ENCODE peak calls at places on chromosomes 2 and 18, in five cellular contexts. F is right lobe of liver, R is stomach, N is HepG2, P is gastrocnemius medialis. L is an unnamed sample. For H3K4me1, the result is how much of the 10 kb centered on the place peaks cover.

GRCh38 chr2:242031481-242032019 is 162.0 kb downstream of the RTP5 start:
- DNase-seq in F (no peak), R (no peak), N (no peak), P (no peak), L (no peak)

GRCh38 chr2:176643711-176644110 is 374.5 kb downstream of the MTX2 start:
- DNase-seq in F (no peak), R (no peak), N (peak), P (no peak), L (peak)

GRCh38 chr2:65039640-65040039 is 16.6 kb upstream of the CEP68 start:
- DNase-seq in F (no peak), R (no peak), N (no peak), P (no peak), L (no peak)

GRCh38 chr18:23250893-23251656 is 115.8 kb downstream of the CABLES1 start:
- DNase-seq in F (no peak), R (no peak), N (no peak), P (no peak), L (peak)

GRCh38 chr18:58544616-58545337 is 84.1 kb downstream of the ALPK2 start:
- DNase-seq in F (no peak), R (no peak), N (no peak), P (no peak), L (no peak)

GRCh38 chr2:109422758-109423500 is 190.8 kb downstream of the SEPTIN10 start:
- DNase-seq in F (no peak), R (no peak), N (no peak), P (peak), L (peak)

GRCh38 chr2:203870942-203871341 is 3.4 kb downstream of the CTLA4 start:
- DNase-seq in F (no peak), R (no peak), N (no peak), P (no peak), L (no peak)

GRCh38 chr2:23545391-23545790 is 160.4 kb downstream of the KLHL29 start:
- DNase-seq in F (no peak), R (no peak), N (no peak), P (no peak), L (no peak)

GRCh38 chr2:75494137-75494769 is 66.5 kb downstream of the EVA1A start:
- DNase-seq in F (no peak), R (no peak), N (no peak), P (no peak), L (no peak)

DNA sequence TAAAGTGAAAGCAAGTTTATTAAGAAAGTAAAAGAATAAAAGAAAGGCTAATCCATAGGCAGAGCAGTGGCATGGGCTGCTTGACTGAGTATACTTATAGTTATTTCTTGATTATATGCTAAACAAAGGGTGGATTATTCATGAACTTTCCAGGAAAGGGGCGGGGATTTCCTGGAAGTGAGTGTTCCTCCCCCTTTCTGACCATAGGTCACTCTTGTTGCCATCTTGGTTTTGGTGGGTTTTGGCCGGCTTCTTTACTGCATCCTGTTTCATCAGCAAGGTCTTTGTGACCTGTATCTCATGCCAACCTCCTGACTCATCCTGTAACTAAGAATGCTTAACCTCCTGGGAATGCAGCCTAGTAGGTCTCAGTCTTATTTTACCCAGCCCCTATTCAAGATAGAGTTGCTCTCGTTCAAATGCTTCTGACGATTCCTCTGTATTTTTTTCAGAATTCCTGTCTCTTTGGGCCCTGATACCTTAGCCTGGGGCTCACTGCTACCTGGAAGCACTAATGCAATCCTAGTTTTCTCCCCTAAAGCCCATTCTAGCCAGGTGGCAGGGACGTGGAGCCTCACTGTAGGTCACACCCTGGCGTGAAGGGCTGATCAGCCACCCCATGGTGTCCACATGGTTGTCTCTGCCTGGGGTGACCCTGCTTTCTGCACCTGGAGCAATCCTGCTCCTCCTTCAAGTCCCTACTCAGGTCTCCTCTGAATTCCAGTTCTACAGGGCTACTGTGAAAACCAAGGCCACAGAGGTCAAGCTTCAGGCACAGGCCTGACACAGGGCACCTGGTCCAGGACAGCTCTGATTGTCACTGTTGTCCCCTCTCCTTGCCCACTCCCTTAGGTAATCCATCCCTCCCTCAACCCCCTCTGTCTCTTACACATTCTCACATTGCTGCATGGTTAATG is 6.0 kb upstream of the SLC35F6 start:
- DNase-seq in F (no peak), R (peak), N (peak), P (no peak), L (peak)
- TF ChIP-seq POLR2A in F (no peak), R (no peak), N (no peak), P (peak), L (no peak)

GRCh38 chr18:44733754-44734465 is 53.2 kb downstream of the SETBP1 start:
- DNase-seq in F (no peak), R (no peak), N (no peak), P (no peak), L (no peak)
- H3K27ac ChIP-seq in F (no peak), R (peak), N (no peak), P (peak), L (no peak)

DNA sequence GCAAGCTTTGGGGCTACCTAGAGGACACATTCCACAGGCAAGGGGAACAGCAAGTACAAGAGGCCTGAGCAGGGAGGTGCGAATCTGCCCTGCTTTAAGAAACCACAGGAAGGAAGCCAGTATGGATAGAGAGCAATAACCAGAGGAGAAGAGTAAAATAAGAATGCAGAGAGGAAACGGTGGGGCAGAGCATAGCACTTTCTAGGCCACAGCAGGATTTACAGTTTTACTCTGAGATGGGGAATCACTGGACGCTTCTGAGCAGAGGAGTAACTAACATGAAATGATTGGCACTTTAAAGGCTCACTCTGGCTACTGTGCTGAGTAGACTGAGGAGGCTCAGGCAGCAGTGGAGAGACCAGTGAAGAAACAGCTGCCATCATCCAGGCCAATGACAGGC is 23.8 kb downstream of the AAK1 start:
- DNase-seq in F (no peak), R (no peak), N (no peak), P (no peak), L (peak)
- H3K4me1 ChIP-seq in F (under half), R (under half), N (under half), P (half or more), L (half or more)

GRCh38 chr2:217943379-217944321 is 59.1 kb downstream of the TNS1 start:
- DNase-seq in F (peak), R (peak), N (peak), P (peak), L (peak)

GRCh38 chr2:217942731-217943335 is 60.0 kb downstream of the TNS1 start:
- DNase-seq in F (peak), R (no peak), N (peak), P (no peak), L (no peak)

GRCh38 chr2:217941339-217941738 is 61.5 kb downstream of the TNS1 start:
- DNase-seq in F (no peak), R (no peak), N (no peak), P (no peak), L (no peak)

GRCh38 chr2:217940261-217941220 is 62.3 kb downstream of the TNS1 start:
- DNase-seq in F (no peak), R (no peak), N (no peak), P (no peak), L (peak)

GRCh38 chr2:217941886-217942728 is 60.7 kb downstream of the TNS1 start:
- DNase-seq in F (no peak), R (no peak), N (no peak), P (no peak), L (peak)
- TF ChIP-seq POLR2A in F (no peak), R (no peak), N (no peak), P (no peak), L (no peak)

GRCh38 chr2:216339456-216340279 is 32.6 kb downstream of the MARCHF4 start:
- DNase-seq in F (no peak), R (no peak), N (no peak), P (no peak), L (peak)
- H3K27ac ChIP-seq in F (no peak), R (no peak), N (no peak), P (no peak), L (no peak)